ENCODE peak calls at places on chromosome 15, in seven cellular contexts. F is AG04450, B is A549, R is colonic mucosa, H is psoas muscle, Q is endothelial cell of umbilical vein, Y is sigmoid colon. X is an unnamed sample.

GRCh38 chr15:66251790-66252355 is 1.7 kb downstream of the MEGF11 start:
- DNase-seq in Y (no peak), R (no peak), B (no peak), Q (no peak), H (no peak), F (no peak), X (no peak)

GRCh38 chr15:93072440-93073394 is 16.3 kb downstream of the RGMA start:
- DNase-seq in Q (peak), F (no peak), H (peak), R (peak), Y (peak), B (peak), X (no peak)

GRCh38 chr15:99385865-99386264 is 134.6 kb downstream of the LRRC28 start:
- DNase-seq in R (peak), Y (no peak), B (peak), H (peak), F (peak), Q (peak), X (no peak)

GRCh38 chr15:68278345-68279217 is 1.0 kb downstream of the FEM1B start:
- DNase-seq in Y (no peak), Q (peak), R (peak), F (no peak), B (peak), H (no peak), X (no peak)

GRCh38 chr15:101049282-101049681 is 130.1 kb downstream of the LRRK1 start:
- DNase-seq in Q (no peak), F (no peak), B (no peak), H (no peak), Y (peak), R (peak), X (no peak)

GRCh38 chr15:81199031-81199779 is 2.5 kb downstream of the IL16 start:
- DNase-seq in Q (no peak), Y (no peak), B (no peak), R (no peak), F (no peak), H (no peak), X (no peak)

GRCh38 chr15:100457201-100457600 is 71.5 kb downstream of the CERS3 start:
- DNase-seq in Q (no peak), Y (no peak), B (no peak), R (no peak), H (no peak), F (no peak), X (no peak)

GRCh38 chr15:36960179-36960946 is 140.0 kb downstream of the MEIS2 start:
- DNase-seq in R (no peak), B (no peak), H (no peak), Y (no peak), Q (peak), F (no peak), X (no peak)

GRCh38 chr15:29136815-29137214 is 132.8 kb downstream of the NSMCE3 start:
- DNase-seq in B (no peak), Y (no peak), R (no peak), F (no peak), H (no peak), Q (no peak), X (no peak)

GRCh38 chr15:48191574-48192225 is at the start of gene CTXN2:
- DNase-seq in B (no peak), F (no peak), H (no peak), Q (no peak), Y (no peak), R (peak), X (no peak)

GRCh38 chr15:56174649-56175048 is 69.0 kb downstream of the RFX7 start:
- DNase-seq in B (no peak), H (no peak), F (no peak), Q (peak), Y (no peak), R (no peak), X (no peak)

GRCh38 chr15:41936155-41936554 is 36.2 kb downstream of the EHD4 start:
- DNase-seq in R (no peak), Q (no peak), B (no peak), F (no peak), H (no peak), Y (peak), X (no peak)

GRCh38 chr15:74406992-74407705 is 26.6 kb downstream of the SEMA7A start:
- DNase-seq in R (no peak), H (no peak), F (peak), Y (no peak), Q (no peak), B (peak), X (no peak)

GRCh38 chr15:71304681-71305080 is 189.4 kb downstream of the THSD4 start:
- DNase-seq in F (no peak), H (no peak), Q (no peak), B (no peak), R (no peak), Y (no peak), X (no peak)

GRCh38 chr15:94532226-94532625 is 300.9 kb downstream of the MCTP2 start:
- DNase-seq in F (no peak), H (no peak), Q (no peak), B (no peak), Y (no peak), R (no peak), X (no peak)

GRCh38 chr15:57494575-57494974 is 97.1 kb upstream of the MYZAP start:
- DNase-seq in R (no peak), B (no peak), Q (no peak), Y (no peak), F (no peak), H (no peak), X (no peak)

DNA sequence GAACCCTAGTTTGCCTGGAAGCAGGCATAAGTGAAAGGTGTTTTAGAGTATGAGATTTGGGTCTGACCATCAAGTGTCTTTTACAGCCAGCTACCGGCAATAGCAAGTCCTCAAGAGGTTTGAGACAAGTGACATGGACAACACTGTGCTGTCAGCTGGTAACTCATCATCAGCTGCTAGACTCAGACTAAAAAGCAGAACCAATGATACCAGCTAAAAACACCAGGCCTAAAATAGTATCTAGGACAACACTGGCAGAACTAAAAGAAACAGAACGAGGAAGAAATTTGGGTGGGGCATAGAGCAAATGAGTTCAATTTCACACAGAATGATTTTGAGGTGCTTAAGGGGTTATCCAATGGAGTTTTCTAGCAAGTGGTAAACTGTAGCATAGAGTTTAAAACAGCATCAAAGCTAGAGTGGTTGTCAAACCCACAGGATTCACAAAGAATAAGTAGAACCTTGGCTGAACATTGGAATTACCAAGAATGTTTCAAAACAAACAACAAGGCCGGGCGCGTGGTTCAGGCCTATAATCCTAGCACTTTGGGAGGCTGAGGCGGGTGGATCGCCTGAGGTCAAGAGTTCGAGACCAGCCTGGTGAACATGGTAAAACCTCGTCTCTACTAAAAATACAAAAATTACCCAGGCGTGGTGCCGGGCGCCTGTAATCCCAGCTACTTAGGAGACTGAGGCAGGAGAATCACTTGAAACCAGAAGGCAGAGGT is 3.9 kb downstream of the CIAO2A start:
- DNase-seq in Q (no peak), R (no peak), F (no peak), Y (no peak), B (no peak), H (no peak), X (no peak)
- H3K27ac ChIP-seq in Q (no peak), R (no peak), F (no peak), Y (peak), B (no peak), H (peak), X (no peak)

GRCh38 chr15:88989578-88989977 is 76.4 kb upstream of the MFGE8 start:
- DNase-seq in R (no peak), F (peak), B (peak), H (no peak), Y (no peak), Q (no peak), X (no peak)
- H3K27ac ChIP-seq in R (no peak), F (no peak), B (peak), H (no peak), Y (peak), Q (no peak), X (no peak)

GRCh38 chr15:73284073-73284472 is 84.7 kb downstream of the HCN4 start:
- DNase-seq in Y (no peak), B (peak), F (no peak), H (no peak), R (no peak), Q (peak), X (no peak)

GRCh38 chr15:73283341-73283962 is 85.3 kb downstream of the HCN4 start:
- DNase-seq in Q (no peak), F (no peak), H (no peak), B (no peak), R (no peak), Y (no peak), X (no peak)

GRCh38 chr15:73286356-73286755 is 82.4 kb downstream of the HCN4 start:
- DNase-seq in Y (no peak), R (no peak), F (no peak), B (no peak), H (no peak), Q (no peak), X (no peak)

GRCh38 chr15:73287019-73287418 is 81.7 kb downstream of the HCN4 start:
- DNase-seq in B (no peak), Y (no peak), H (no peak), F (no peak), R (no peak), Q (no peak), X (no peak)

DNA sequence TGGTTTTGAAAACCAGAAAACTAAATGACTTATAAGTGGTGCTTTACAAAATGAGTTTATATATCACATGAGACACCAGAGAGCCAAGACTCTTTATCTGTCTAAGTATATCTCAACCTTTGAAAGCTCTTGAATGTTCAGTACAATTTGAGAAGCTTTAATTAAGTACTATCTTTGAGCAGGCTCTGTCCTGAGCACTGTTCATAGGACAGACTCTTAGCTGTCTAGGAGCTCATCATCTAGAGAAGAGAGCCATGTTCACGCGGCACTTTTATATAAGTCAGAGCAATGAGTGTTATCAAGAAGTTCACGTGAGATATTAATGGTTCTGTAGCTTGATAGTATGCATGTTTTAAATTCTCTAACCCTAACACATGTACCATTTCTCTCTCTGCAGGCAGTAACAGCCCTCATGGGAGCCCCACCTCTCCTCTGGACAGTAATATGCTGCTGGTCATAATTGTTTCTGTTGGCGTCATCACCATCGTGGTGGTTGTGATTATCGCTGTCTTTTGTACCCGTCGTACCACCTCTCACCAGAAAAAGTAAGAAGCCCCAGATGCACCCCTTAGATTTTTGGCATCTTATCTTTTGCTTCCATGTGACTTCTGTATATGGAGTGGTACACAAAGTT is 86.1 kb downstream of the HCN4 start:
- DNase-seq in R (no peak), F (no peak), H (no peak), B (no peak), Q (no peak), Y (no peak), X (no peak)
- H3K27ac ChIP-seq in R (no peak), F (no peak), H (no peak), B (no peak), Q (no peak), Y (peak), X (no peak)

GRCh38 chr15:78059110-78059839 is 18.2 kb downstream of the TBC1D2B start:
- DNase-seq in Q (peak), B (no peak), Y (no peak), H (no peak), F (no peak), R (no peak), X (no peak)

GRCh38 chr15:78061963-78062427 is 15.5 kb downstream of the TBC1D2B start:
- DNase-seq in B (no peak), Q (peak), F (no peak), R (no peak), H (no peak), Y (no peak), X (no peak)

GRCh38 chr15:78058401-78058935 is 19.0 kb downstream of the TBC1D2B start:
- DNase-seq in F (no peak), R (no peak), B (no peak), H (no peak), Y (no peak), Q (no peak), X (no peak)

GRCh38 chr15:78057803-78058202 is 19.7 kb downstream of the TBC1D2B start:
- DNase-seq in B (no peak), R (no peak), Q (no peak), Y (no peak), F (no peak), H (no peak), X (no peak)

GRCh38 chr15:78060232-78060631 is 17.3 kb downstream of the TBC1D2B start:
- DNase-seq in H (no peak), Y (no peak), F (no peak), B (no peak), R (no peak), Q (no peak), X (no peak)
- H3K27ac ChIP-seq in H (no peak), Y (peak), F (no peak), B (no peak), R (peak), Q (no peak), X (no peak)

DNA sequence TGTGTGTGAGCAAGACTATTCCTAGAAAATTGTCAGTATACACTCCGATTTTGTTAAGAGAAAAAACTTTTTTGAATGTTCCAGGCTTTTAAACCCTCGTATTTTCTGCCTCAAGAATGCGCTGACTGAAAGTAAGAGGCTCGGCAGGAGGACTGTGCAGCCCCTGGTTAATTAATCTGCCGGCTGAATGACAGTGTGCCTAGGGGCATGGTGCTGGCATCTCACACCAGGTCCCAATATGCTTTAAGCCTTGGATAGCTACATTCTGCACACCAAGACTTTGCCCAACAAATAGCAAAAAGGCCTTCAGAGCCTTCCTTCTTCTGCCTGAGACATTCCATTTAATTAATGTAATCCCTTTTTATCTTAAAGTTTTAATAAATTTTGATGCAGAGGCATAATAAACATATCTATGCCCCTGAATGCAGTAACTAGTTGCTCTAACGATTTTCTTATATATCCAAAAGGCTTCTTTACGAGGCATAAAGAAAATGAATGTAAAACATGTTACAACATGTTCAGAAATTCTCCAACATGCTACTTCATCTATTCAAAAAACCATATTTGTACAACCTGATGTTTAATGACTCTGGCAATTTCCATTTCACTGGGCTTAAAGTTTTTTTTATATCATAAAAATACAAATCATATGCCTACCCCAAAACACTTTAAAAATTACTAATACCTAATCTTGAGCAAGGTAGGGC is 37.9 kb downstream of the DPH6 start:
- DNase-seq in R (no peak), F (no peak), B (no peak), H (no peak), Q (no peak), Y (no peak), X (no peak)
- H3K27ac ChIP-seq in R (no peak), F (no peak), B (no peak), H (no peak), Q (no peak), Y (no peak), X (no peak)

GRCh38 chr15:31733424-31733823 is 296.9 kb upstream of the CHRNA7 start:
- DNase-seq in Y (no peak), Q (no peak), H (no peak), R (no peak), F (no peak), B (no peak), X (peak)
- H3K27ac ChIP-seq in Y (no peak), Q (no peak), H (no peak), R (no peak), F (no peak), B (no peak), X (peak)

DNA sequence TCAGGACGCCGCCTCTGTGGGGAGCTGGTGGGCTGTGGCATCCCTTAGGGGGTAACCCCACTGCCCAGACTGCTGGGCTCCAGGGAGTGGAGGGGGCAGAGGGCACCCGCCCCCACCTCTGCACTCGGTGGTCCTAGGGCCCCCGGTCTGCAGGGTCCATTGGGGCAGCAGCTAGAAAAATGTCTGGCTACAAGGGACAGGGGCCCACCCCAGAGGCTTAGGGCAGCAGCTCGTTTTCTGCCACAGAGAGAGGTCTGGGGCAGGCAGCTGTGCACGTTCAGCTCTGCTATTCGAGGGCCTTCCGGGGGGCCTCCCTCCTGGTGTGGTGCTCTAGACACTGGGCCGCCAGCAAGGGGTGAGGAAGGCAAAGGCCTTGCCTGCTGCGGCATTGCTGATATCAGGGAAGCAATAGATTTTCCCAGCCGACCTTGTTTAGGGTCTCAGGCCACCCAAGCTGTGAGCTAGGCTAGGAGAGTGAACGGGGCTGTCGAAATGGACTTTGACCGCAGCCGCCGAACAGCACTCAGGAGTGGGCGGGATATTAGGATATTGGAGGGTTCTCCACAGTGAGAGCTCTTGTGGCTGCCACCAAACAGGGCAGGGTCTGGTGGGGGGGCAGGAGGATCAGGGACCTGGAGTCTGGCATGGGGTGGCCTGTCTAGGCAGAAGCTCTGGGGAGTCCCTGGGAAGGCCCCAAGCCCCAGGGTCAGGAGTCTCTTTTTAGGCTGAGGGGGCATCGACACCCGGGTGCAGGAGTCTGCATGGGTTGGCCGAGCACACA is 61.4 kb upstream of the KLF13 start:
- DNase-seq in R (peak), B (no peak), Q (no peak), H (no peak), F (no peak), Y (peak), X (no peak)
- H3K27ac ChIP-seq in R (peak), B (no peak), Q (no peak), H (no peak), F (no peak), Y (no peak), X (peak)

DNA sequence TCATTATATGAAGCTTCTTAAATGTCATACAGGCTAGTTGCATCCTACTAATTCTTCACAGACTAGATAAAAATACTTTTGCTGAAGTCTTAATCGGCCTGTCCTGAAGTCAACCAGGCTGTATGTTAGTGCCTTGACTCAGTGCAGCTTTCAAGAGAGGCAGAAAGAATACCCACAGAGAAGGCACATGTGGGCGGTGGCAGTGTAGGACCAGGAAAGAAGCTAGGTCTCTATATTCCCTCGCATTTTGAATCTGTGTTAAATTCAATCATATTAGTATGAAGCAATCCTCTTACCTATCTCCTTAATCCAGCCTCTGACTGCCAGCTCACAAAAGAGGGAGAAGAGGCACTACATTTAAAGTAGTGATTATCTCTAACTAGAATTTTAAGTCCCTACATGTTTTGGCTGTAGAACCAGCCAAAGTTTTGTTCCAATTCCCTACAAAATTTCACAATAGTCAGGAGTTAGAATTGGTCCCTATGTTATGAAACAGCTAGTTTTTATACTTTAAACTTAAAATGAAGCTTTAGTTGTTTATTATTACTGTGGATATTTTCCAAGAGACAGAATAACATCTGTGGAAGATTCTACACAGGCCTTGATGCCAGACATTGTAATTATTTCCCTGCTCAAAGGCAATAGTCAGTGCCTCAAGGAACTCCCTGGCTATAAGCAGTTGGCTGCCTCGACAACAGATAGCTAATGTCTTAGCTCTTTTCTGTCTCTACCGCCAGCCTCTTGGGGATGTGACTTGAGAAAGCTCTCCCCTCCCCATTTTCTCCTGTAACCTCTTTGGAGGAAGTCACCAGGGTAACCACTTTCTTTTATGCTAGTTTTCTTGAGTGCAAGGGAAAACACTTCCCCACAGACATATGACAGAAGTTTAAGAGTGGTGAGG is 31.9 kb downstream of the CRTC3 start:
- DNase-seq in Y (no peak), F (peak), B (no peak), Q (no peak), H (no peak), R (no peak), X (no peak)
- H3K27ac ChIP-seq in Y (peak), F (peak), B (no peak), Q (no peak), H (peak), R (peak), X (peak)

X was measured in substantia nigra.